ENCODE peak calls at places on chromosomes 7 and 10, in four cellular contexts. D is neural progenitor cell, F is PC-3, C is PC-9. X is an unnamed sample. For H3F3A, the result is how much of the 10 kb centered on the place peaks cover.

GRCh38 chr7:121160150-121161008 is 168.4 kb upstream of the WNT16 start:
- DNase-seq in C (no peak), D (no peak), F (no peak), X (no peak)

GRCh38 chr10:34580643-34581042 is 234.5 kb downstream of the PARD3 start:
- DNase-seq in F (peak), D (no peak), C (peak), X (peak)

GRCh38 chr7:17971392-17971791 is 31.1 kb upstream of the SNX13 start:
- DNase-seq in F (peak), D (no peak), C (no peak), X (peak)

GRCh38 chr7:143043391-143043790 is 8.8 kb upstream of the OR6V1 start:
- DNase-seq in D (no peak), F (no peak), C (no peak), X (peak)

GRCh38 chr7:68734431-68734830 is 863.8 kb upstream of the AUTS2 start:
- DNase-seq in C (no peak), D (no peak), F (no peak), X (no peak)

GRCh38 chr10:30558411-30558810 is 71.1 kb downstream of the LYZL2 start:
- DNase-seq in D (no peak), C (no peak), F (no peak), X (no peak)

GRCh38 chr10:106557951-106558733 is 606.4 kb downstream of the SORCS1 start:
- DNase-seq in F (peak), C (no peak), D (no peak), X (peak)

GRCh38 chr10:80104066-80104926 is 25.8 kb downstream of the TMEM254 start:
- DNase-seq in D (no peak), F (peak), C (no peak), X (peak)

GRCh38 chr7:159008417-159008816 is 136.2 kb downstream of the VIPR2 start:
- DNase-seq in C (no peak), F (no peak), D (no peak), X (no peak)

GRCh38 chr7:767941-768729 is 41.1 kb upstream of the PRKAR1B start:
- DNase-seq in F (no peak), C (no peak), D (no peak), X (peak)

GRCh38 chr10:126222736-126223511 is 165.4 kb downstream of the ADAM12 start:
- DNase-seq in D (no peak), F (no peak), C (no peak), X (peak)

GRCh38 chr7:1696671-1697498 is 26.8 kb downstream of the ELFN1 start:
- DNase-seq in F (no peak), D (no peak), C (no peak), X (no peak)

GRCh38 chr7:2843191-2843685 is 870 bp downstream of the GNA12 start:
- DNase-seq in C (no peak), F (no peak), D (no peak), X (peak)

GRCh38 chr10:103852856-103853255 is 2.5 kb downstream of the SH3PXD2A start:
- DNase-seq in D (no peak), C (no peak), F (no peak), X (peak)

GRCh38 chr7:66050337-66050957 is 25.2 kb upstream of the ASL start:
- DNase-seq in D (no peak), C (no peak), F (no peak), X (no peak)

GRCh38 chr7:70432567-70433001 is 699.4 kb upstream of the GALNT17 start:
- DNase-seq in F (no peak), D (no peak), C (no peak), X (no peak)

GRCh38 chr10:66176772-66177171 is 749.1 kb upstream of the LRRTM3 start:
- DNase-seq in F (no peak), D (no peak), C (no peak), X (peak)

GRCh38 chr7:51316666-51317581 is at the start of gene COBL:
- DNase-seq in D (peak), C (peak), F (peak), X (peak)

GRCh38 chr7:103560136-103560535 is 114.1 kb upstream of the SLC26A5 start:
- DNase-seq in C (no peak), D (no peak), F (no peak), X (no peak)

GRCh38 chr7:50335795-50336754 is 31.6 kb downstream of the IKZF1 start:
- DNase-seq in C (no peak), D (no peak), F (no peak), X (no peak)

GRCh38 chr7:78720066-78720465 is 733.4 kb downstream of the MAGI2 start:
- DNase-seq in F (no peak), C (no peak), D (no peak), X (no peak)

GRCh38 chr7:85103962-85104361 is 82.9 kb downstream of the SEMA3D start:
- DNase-seq in D (no peak), C (no peak), F (peak), X (peak)

GRCh38 chr7:37201876-37202198 is 246.8 kb downstream of the ELMO1 start:
- DNase-seq in F (no peak), D (no peak), C (no peak), X (no peak)

GRCh38 chr10:44180321-44181154 is 204.4 kb downstream of the CXCL12 start:
- DNase-seq in C (no peak), F (peak), D (no peak), X (peak)

GRCh38 chr10:13158401-13158800 is 3.0 kb upstream of the MCM10 start:
- DNase-seq in D (peak), C (peak), F (no peak), X (no peak)

GRCh38 chr10:68543004-68543918 is 15.9 kb upstream of the SLC25A16 start:
- DNase-seq in F (peak), C (peak), D (no peak), X (peak)

GRCh38 chr10:117535045-117535751 is 7.3 kb upstream of the EMX2 start:
- DNase-seq in F (no peak), C (no peak), D (peak), X (peak)

GRCh38 chr7:47439181-47439667 is 142.7 kb downstream of the TNS3 start:
- DNase-seq in F (no peak), C (no peak), D (no peak), X (no peak)

GRCh38 chr7:47438411-47439029 is 143.4 kb downstream of the TNS3 start:
- DNase-seq in C (no peak), D (no peak), F (no peak), X (no peak)

GRCh38 chr7:47443049-47443448 is 138.9 kb downstream of the TNS3 start:
- DNase-seq in F (no peak), D (peak), C (no peak), X (no peak)

GRCh38 chr7:47441796-47442744 is 139.8 kb downstream of the TNS3 start:
- DNase-seq in F (no peak), C (no peak), D (no peak), X (peak)

DNA sequence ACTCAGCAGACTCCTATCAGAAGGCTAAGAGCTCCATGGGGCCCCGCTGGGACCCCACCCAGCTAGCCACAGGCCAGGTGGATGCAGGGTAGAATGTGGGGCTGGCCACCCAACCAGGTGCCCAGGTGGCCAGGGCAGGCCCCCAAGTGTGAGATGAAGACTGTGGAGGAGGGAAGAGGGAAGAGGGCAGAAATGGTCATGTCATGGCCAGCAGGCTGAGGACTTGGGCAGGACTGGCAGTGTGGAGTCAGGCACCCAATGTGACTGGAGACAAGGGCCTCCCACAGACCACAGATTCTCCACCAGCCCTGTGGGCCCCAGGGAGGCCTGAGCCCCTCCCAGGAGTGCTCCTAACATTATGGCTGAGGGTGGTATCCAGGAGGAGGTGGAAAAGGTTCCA is 141.6 kb downstream of the TNS3 start:
- DNase-seq in C (no peak), F (no peak), D (no peak), X (no peak)
- H3K27ac ChIP-seq in C (peak), F (no peak), D (no peak), X (no peak)

GRCh38 chr10:84158061-84158460 is 15.5 kb upstream of the GPR15LG start:
- DNase-seq in C (no peak), F (no peak), D (no peak), X (no peak)
- H3F3A ChIP-seq in C (under half), F (under half), D (under half), X (under half)

GRCh38 chr7:71752171-71752935 is 620.4 kb downstream of the GALNT17 start:
- DNase-seq in D (peak), F (peak), C (peak), X (peak)
- H3K4me2 ChIP-seq in D (peak), F (peak), C (no peak), X (no peak)

GRCh38 chr7:71618281-71618680 is 486.3 kb downstream of the GALNT17 start:
- DNase-seq in F (no peak), D (no peak), C (no peak), X (peak)
- H3K27ac ChIP-seq in F (no peak), D (no peak), C (no peak), X (no peak)

GRCh38 chr7:99365318-99366141 is 9.0 kb upstream of the ARPC1B start:
- DNase-seq in F (peak), C (peak), D (peak), X (peak)

GRCh38 chr7:99371376-99371920 is 3.1 kb upstream of the ARPC1B start:
- DNase-seq in F (no peak), C (no peak), D (no peak), X (peak)

GRCh38 chr7:99369767-99370353 is 4.7 kb upstream of the ARPC1B start:
- DNase-seq in F (no peak), C (no peak), D (no peak), X (peak)

GRCh38 chr7:99366646-99367045 is 7.9 kb upstream of the ARPC1B start:
- DNase-seq in D (peak), F (no peak), C (no peak), X (no peak)

GRCh38 chr7:99368750-99369389 is 5.7 kb upstream of the ARPC1B start:
- DNase-seq in F (no peak), C (no peak), D (no peak), X (no peak)
- H3F3A ChIP-seq in F (under half), C (half or more), D (under half), X (under half)

DNA sequence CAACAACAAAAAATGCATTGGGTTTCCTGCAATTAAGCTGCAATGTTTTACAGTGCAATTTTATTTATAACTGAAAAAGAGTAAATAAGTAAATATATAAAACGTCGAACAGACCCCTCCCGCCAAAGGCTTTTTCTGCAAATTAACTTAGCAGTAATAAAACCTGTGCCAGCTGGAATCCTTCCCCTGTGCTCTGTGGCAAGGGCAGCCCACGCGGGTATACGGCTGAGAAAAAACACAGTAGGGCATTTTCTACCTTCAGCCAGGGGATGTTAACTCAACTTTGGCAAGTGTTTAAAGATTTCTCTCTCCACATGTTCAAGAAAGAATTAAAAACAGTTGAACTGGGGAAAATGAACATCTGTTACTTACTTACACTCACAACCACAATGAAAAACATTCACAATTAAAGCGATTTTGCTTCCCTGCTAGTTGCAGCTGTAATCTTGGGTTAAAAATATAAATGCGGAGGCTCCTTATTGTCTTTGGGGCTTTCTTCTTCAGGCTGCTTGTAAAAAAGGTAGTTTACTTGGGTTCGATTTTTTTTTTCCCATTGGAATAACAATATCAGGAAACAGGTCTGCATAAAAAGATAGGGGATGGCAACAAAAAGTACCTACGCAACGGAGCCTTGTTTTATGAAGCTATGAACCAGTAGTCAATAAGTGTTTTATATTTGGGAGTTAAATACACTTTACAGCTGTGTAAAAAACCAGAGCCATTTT is 132.5 kb downstream of the TAX1BP1 start:
- DNase-seq in D (no peak), C (no peak), F (no peak), X (no peak)
- H3K4me2 ChIP-seq in D (no peak), C (no peak), F (no peak), X (peak)

GRCh38 chr7:154911411-154911810 is 91.5 kb downstream of the PAXIP1 start:
- DNase-seq in F (no peak), D (no peak), C (no peak), X (no peak)

GRCh38 chr7:154914580-154915380 is 88.1 kb downstream of the PAXIP1 start:
- DNase-seq in D (no peak), C (no peak), F (no peak), X (no peak)

GRCh38 chr7:154911862-154912261 is 91.1 kb downstream of the PAXIP1 start:
- DNase-seq in C (no peak), D (no peak), F (no peak), X (no peak)

GRCh38 chr7:154913645-154914579 is 89.0 kb downstream of the PAXIP1 start:
- DNase-seq in D (peak), F (peak), C (peak), X (peak)

DNA sequence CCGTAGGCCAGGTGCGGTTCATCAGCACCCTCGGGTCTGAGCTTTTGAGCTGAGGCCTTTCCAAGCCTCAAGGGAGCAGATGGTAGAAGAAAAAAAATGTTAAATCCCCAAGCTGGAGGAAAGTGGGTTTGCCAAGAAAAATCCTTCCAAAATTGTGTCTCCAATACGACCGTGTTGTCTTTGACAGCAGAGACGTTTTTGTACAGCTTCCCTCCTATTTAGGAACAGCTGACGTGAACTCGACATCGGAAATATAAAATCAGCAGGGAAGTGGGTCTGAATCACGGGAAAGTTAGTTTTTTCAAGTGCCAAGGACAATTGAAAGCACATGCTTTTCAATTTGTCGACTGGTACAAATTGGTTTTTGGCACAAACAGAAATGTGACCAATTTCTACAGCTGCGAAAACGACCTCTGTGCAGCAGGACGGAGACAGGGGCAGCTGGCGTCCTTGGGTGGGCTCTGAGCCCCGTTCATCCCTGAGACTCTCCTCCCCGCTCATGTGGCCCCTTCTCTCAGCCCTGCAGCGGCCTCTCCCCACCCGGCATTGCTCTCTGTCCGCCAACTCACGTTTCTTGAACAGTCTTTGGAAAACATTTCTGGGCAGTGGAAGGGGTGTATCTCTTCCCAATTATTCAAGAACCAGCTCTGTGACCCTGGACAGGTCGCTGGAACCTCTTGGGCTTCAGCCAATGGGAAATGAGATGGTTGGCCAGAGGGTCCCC is 89.8 kb downstream of the PAXIP1 start:
- DNase-seq in F (no peak), D (no peak), C (no peak), X (peak)
- H3K27ac ChIP-seq in F (no peak), D (no peak), C (no peak), X (no peak)

GRCh38 chr7:24419527-24419926 is 135.5 kb downstream of the NPY start:
- DNase-seq in C (no peak), F (no peak), D (no peak), X (no peak)

GRCh38 chr7:24422611-24423010 is 138.6 kb downstream of the NPY start:
- DNase-seq in F (no peak), D (no peak), C (no peak), X (no peak)

GRCh38 chr7:24417526-24418120 is 133.6 kb downstream of the NPY start:
- DNase-seq in D (no peak), F (no peak), C (no peak), X (no peak)

GRCh38 chr7:24419070-24419469 is 135.1 kb downstream of the NPY start:
- DNase-seq in F (peak), C (no peak), D (peak), X (peak)
- H3F3A ChIP-seq in F (under half), C (under half), D (under half), X (under half)

GRCh38 chr7:100585511-100586265 is at the start of gene LRCH4:
- DNase-seq in D (peak), C (peak), F (peak), X (peak)

GRCh38 chr7:100586266-100587025 is at the start of gene FBXO24:
- DNase-seq in D (peak), C (peak), F (peak), X (peak)

GRCh38 chr7:100583132-100584045 is 2.5 kb downstream of the LRCH4 start:
- DNase-seq in D (no peak), F (no peak), C (peak), X (no peak)

GRCh38 chr7:100584046-100584676 is 1.8 kb downstream of the LRCH4 start:
- DNase-seq in F (no peak), D (peak), C (no peak), X (no peak)

DNA sequence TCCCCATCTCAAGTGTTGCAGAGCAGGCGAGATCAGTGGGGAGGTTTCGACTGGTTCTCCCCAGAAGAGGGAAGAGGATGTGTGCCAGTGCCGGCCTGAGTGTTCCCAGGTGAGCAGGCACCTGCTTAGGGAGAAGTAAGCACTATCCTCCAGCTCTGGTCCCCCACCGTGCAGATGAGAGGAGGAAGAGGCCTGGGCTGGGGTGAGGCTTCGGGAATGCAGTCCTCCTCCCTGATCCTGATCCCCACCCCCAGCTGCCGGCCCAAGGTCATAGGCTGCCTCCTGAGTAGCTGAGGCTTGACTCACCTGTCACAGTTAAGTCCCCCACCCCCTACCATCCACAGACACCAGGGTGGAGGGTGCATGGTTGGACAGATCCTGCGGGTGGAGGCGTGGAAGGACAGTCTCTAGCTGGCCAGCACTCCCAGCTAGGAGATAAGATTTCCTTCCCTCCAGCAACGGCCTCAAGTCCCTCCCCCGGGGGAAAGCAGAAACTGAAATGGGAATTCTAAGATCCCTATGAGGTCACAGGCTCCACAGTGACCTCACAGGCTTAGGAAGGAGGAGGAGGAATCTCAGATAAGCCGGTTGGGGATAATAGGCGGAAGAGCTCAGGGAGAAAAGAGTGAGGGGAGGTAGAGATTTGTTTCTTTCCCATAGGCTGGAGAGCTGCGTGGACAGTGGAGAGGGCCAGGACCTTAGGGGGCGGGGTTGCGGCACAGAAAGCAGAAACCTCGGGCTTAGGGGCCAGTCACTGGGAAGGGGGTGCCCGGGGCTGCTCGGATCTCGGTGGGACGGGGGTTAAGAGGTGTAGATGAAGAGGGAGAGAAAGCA is 1.0 kb downstream of the LRCH4 start:
- DNase-seq in C (peak), D (peak), F (peak), X (peak)
- H3K4me2 ChIP-seq in C (peak), D (peak), F (peak), X (peak)

GRCh38 chr10:125014984-125015944 is 73.3 kb downstream of the ZRANB1 start:
- DNase-seq in D (no peak), F (no peak), C (no peak), X (no peak)
- H3K27ac ChIP-seq in D (no peak), F (no peak), C (no peak), X (no peak)

X was measured in GM23248.